ENCODE peak calls at places on chromosomes 7 and 10, in nine cellular contexts. V is fibroblast of lung; X is keratinocyte; I is tibial artery; C is NCI-H226; D is prostate gland; K is heart left ventricle; P is stimulated activated CD4-positive, alpha-beta T cell treated with anti-CD3 and anti-CD28 coated beads, Interleukin-1b, Interleukin-23, amount 100 ng/mL, for 24 hours; F is BJ. Y is an unnamed sample.

GRCh38 chr10:71231196-71231595 is 18.8 kb downstream of the UNC5B start:
- DNase-seq in K (no peak), C (no peak), F (no peak), P (no peak), D (no peak), V (no peak), I (no peak), X (no peak), Y (no peak)

GRCh38 chr10:33334170-33334838 is at the start of gene NRP1:
- DNase-seq in V (peak), K (peak), I (peak), D (peak), X (no peak), F (no peak), C (no peak), P (no peak), Y (no peak)

GRCh38 chr10:117094856-117095255 is 43.2 kb downstream of the VAX1 start:
- DNase-seq in I (no peak), P (no peak), C (no peak), X (no peak), V (no peak), K (no peak), F (no peak), D (no peak), Y (no peak)

GRCh38 chr7:78020131-78020873 is 221.7 kb downstream of the PHTF2 start:
- DNase-seq in I (peak), D (peak), K (peak), F (peak), C (peak), P (no peak), V (peak), X (peak), Y (no peak)

GRCh38 chr7:94908204-94909022 is 1.0 kb downstream of the PPP1R9A start:
- DNase-seq in D (peak), X (no peak), V (peak), C (no peak), I (no peak), F (no peak), P (no peak), K (peak), Y (no peak)

GRCh38 chr7:30057741-30058140 is 29.5 kb downstream of the PLEKHA8 start:
- DNase-seq in V (peak), P (no peak), X (no peak), I (no peak), F (no peak), C (no peak), D (no peak), K (no peak), Y (no peak)

GRCh38 chr7:156751319-156751718 is 110.7 kb downstream of the RNF32 start:
- DNase-seq in X (no peak), P (no peak), C (peak), I (no peak), V (peak), K (no peak), F (peak), D (no peak), Y (peak)

GRCh38 chr10:16779375-16779774 is 37.8 kb downstream of the RSU1 start:
- DNase-seq in X (no peak), K (no peak), C (no peak), D (peak), P (peak), F (no peak), I (no peak), V (peak), Y (peak)

GRCh38 chr10:99698504-99699080 is 33.3 kb downstream of the COX15 start:
- DNase-seq in P (no peak), I (no peak), D (no peak), F (no peak), K (no peak), V (no peak), X (no peak), C (no peak), Y (no peak)

GRCh38 chr7:112212516-112213036 is 6.1 kb downstream of the ZNF277 start:
- DNase-seq in X (no peak), C (peak), V (peak), I (no peak), F (no peak), K (no peak), D (no peak), P (no peak), Y (no peak)

GRCh38 chr10:89805599-89806013 is 104.2 kb downstream of the KIF20B start:
- DNase-seq in P (peak), D (no peak), V (no peak), C (no peak), F (no peak), X (no peak), I (no peak), K (no peak), Y (peak)

GRCh38 chr7:30650455-30650854 is 31.8 kb downstream of the CRHR2 start:
- DNase-seq in I (no peak), D (no peak), F (no peak), X (no peak), P (no peak), V (no peak), K (no peak), C (no peak), Y (no peak)

GRCh38 chr7:114439581-114439980 is 25.0 kb downstream of the FOXP2 start:
- DNase-seq in K (no peak), P (no peak), I (no peak), D (no peak), F (no peak), C (no peak), V (no peak), X (no peak), Y (no peak)

GRCh38 chr7:44289341-44290249 is 35.8 kb downstream of the CAMK2B start:
- DNase-seq in K (peak), V (no peak), P (no peak), F (no peak), D (no peak), C (no peak), I (peak), X (no peak), Y (no peak)

GRCh38 chr7:151575471-151575870 is 55.8 kb upstream of the RHEB start:
- DNase-seq in D (no peak), V (no peak), P (no peak), C (no peak), I (no peak), K (no peak), F (no peak), X (no peak), Y (no peak)

GRCh38 chr7:17236161-17236560 is 62.3 kb upstream of the AHR start:
- DNase-seq in F (no peak), D (no peak), V (no peak), P (no peak), I (no peak), K (no peak), X (no peak), C (peak), Y (no peak)

GRCh38 chr10:131850490-131850880 is 50.3 kb upstream of the PPP2R2D start:
- DNase-seq in V (no peak), D (no peak), K (no peak), X (no peak), I (no peak), C (no peak), P (no peak), F (no peak), Y (no peak)

GRCh38 chr10:102769375-102770107 is 25.8 kb downstream of the WBP1L start:
- DNase-seq in C (no peak), K (no peak), F (no peak), I (no peak), V (no peak), X (peak), D (peak), P (no peak), Y (no peak)

GRCh38 chr10:7417103-7417623 is 6.3 kb upstream of the SFMBT2 start:
- DNase-seq in D (no peak), K (no peak), I (no peak), F (no peak), P (no peak), V (peak), C (no peak), X (no peak), Y (no peak)